ENCODE peak calls at places on chromosomes 11 and 22, in eight cellular contexts. T is NCI-H1436 treated with DMSO at 0.1 percent for 48 hours; F is progenitor cell of endocrine pancreas; G is Karpas-422; L is activated naive CD4-positive, alpha-beta T cell treated with anti-CD3 and anti-CD28 coated beads, Interleukin-2, amount 50 U/mL, for 16 hours; E is left cardiac atrium; V is GM23338; D is AG04449. H is an unnamed sample.

GRCh38 chr22:19103881-19104821 is 18.1 kb downstream of the DGCR2 start:
- DNase-seq in D (no peak), G (no peak), V (no peak), F (no peak), T (no peak), L (no peak), E (no peak), H (no peak)

GRCh38 chr11:21465203-21465602 is 727.7 kb upstream of the ANO5 start:
- DNase-seq in F (no peak), G (no peak), D (no peak), V (no peak), T (no peak), E (no peak), L (no peak), H (no peak)

GRCh38 chr11:120205596-120206161 is 5.2 kb upstream of the OAF start:
- DNase-seq in E (no peak), D (no peak), F (no peak), V (no peak), T (no peak), G (no peak), L (no peak), H (no peak)

GRCh38 chr11:72091292-72091691 is 10.6 kb downstream of the LRRC51 start:
- DNase-seq in L (peak), G (peak), F (peak), E (peak), T (no peak), V (peak), D (no peak), H (peak)

GRCh38 chr11:63916837-63917684 is at the start of gene RCOR2:
- DNase-seq in G (peak), E (peak), F (peak), L (peak), D (no peak), T (peak), V (peak), H (peak)

GRCh38 chr22:30947163-30947820 is 21.3 kb downstream of the MORC2 start:
- DNase-seq in V (no peak), L (no peak), T (peak), F (no peak), D (no peak), G (no peak), E (peak), H (no peak)

GRCh38 chr11:605286-606129 is 10.2 kb downstream of the IRF7 start:
- DNase-seq in E (no peak), D (no peak), T (no peak), F (no peak), L (no peak), V (no peak), G (no peak), H (peak)

GRCh38 chr11:13045734-13046133 is 36.6 kb downstream of the RASSF10 start:
- DNase-seq in V (no peak), F (no peak), T (no peak), L (no peak), G (no peak), E (no peak), D (no peak), H (no peak)

GRCh38 chr22:30408388-30409101 is 11.7 kb downstream of the SEC14L2 start:
- DNase-seq in V (no peak), E (no peak), T (no peak), L (no peak), D (no peak), G (no peak), F (no peak), H (no peak)

GRCh38 chr22:40668611-40669390 is 10.5 kb upstream of the MCHR1 start:
- DNase-seq in T (no peak), E (no peak), L (no peak), G (no peak), D (peak), V (peak), F (no peak), H (no peak)

GRCh38 chr11:113137735-113138529 is 176.5 kb upstream of the TTC12 start:
- DNase-seq in E (no peak), V (no peak), G (no peak), F (no peak), D (no peak), L (no peak), T (no peak), H (no peak)

GRCh38 chr22:19773470-19774040 is 13.0 kb downstream of the TBX1 start:
- DNase-seq in T (no peak), D (no peak), L (no peak), V (no peak), G (no peak), F (no peak), E (no peak), H (no peak)

GRCh38 chr11:132060546-132060945 is 690.1 kb downstream of the NTM start:
- DNase-seq in E (no peak), T (no peak), L (no peak), G (no peak), D (no peak), F (no peak), V (no peak), H (no peak)

GRCh38 chr22:22935056-22935545 is 47.5 kb downstream of the IGLL5 start:
- DNase-seq in E (no peak), F (no peak), T (no peak), G (no peak), V (no peak), L (no peak), D (no peak), H (no peak)

GRCh38 chr11:119115484-119116234 is 5.7 kb upstream of the HINFP start:
- DNase-seq in D (no peak), G (peak), L (peak), E (peak), F (no peak), V (peak), T (no peak), H (no peak)

GRCh38 chr11:99979052-99979451 is 708.0 kb upstream of the ARHGAP42 start:
- DNase-seq in E (no peak), T (no peak), G (no peak), V (no peak), F (no peak), D (no peak), L (no peak), H (no peak)

GRCh38 chr22:48138855-48139254 is 1376.4 kb downstream of the TBC1D22A start:
- DNase-seq in G (no peak), E (no peak), F (no peak), L (no peak), V (no peak), T (no peak), D (no peak), H (no peak)

GRCh38 chr11:1397862-1398505 is 8.2 kb downstream of the BRSK2 start:
- DNase-seq in F (no peak), G (no peak), E (peak), V (no peak), T (no peak), D (no peak), L (no peak), H (no peak)

GRCh38 chr22:40519948-40520331 is 116.6 kb downstream of the MRTFA start:
- DNase-seq in G (no peak), L (no peak), V (no peak), E (no peak), T (no peak), F (no peak), D (no peak), H (no peak)

GRCh38 chr11:83956119-83956697 is 670.0 kb upstream of the CCDC90B start:
- DNase-seq in G (peak), T (no peak), F (no peak), L (no peak), D (no peak), E (no peak), V (no peak), H (no peak)

GRCh38 chr11:33375688-33376311 is 118.6 kb downstream of the HIPK3 start:
- DNase-seq in D (no peak), E (no peak), L (no peak), F (peak), G (peak), T (no peak), V (peak), H (no peak)

GRCh38 chr11:32374261-32374711 is 61.1 kb downstream of the WT1 start:
- DNase-seq in D (no peak), V (peak), L (no peak), G (peak), T (no peak), F (no peak), E (peak), H (peak)

GRCh38 chr11:44096360-44097188 is 1.1 kb downstream of the EXT2 start:
- DNase-seq in T (no peak), L (no peak), V (no peak), E (no peak), F (no peak), D (no peak), G (peak), H (peak)

GRCh38 chr11:126519653-126520573 is 164.4 kb downstream of the ST3GAL4 start:
- DNase-seq in L (no peak), G (no peak), F (no peak), D (no peak), V (no peak), E (no peak), T (no peak), H (no peak)